ENCODE peak calls at places on chromosomes 3 and 15, in four cellular contexts. U, W, X and M are unnamed samples.

GRCh38 chr15:72217216-72217615 is 13.8 kb downstream of the PKM start:
- DNase-seq in W (no peak), X (no peak), U (no peak), M (no peak)

GRCh38 chr3:72187131-72187530 is 402.2 kb upstream of the PROK2 start:
- DNase-seq in X (no peak), U (no peak), W (no peak), M (no peak)

GRCh38 chr3:72043212-72044133 is 258.5 kb upstream of the PROK2 start:
- DNase-seq in X (no peak), W (no peak), U (peak; percentile 27), M (no peak)

GRCh38 chr3:194139085-194139976 is 3.4 kb downstream of the HES1 start:
- DNase-seq in U (peak; percentile 97), X (no peak), W (no peak), M (peak; percentile 49)

GRCh38 chr3:113264741-113265140 is 53.4 kb downstream of the BOC start:
- DNase-seq in X (no peak), W (no peak), U (no peak), M (no peak)

GRCh38 chr3:22372292-22372949 is 621.4 kb upstream of the ZNF385D start:
- DNase-seq in U (no peak), W (no peak), X (no peak), M (peak; percentile 57)

GRCh38 chr3:135368316-135368715 is 573.3 kb downstream of the EPHB1 start:
- DNase-seq in W (no peak), X (no peak), U (no peak), M (no peak)

GRCh38 chr3:190734490-190734889 is 128.0 kb downstream of the GMNC start:
- DNase-seq in X (no peak), W (no peak), U (no peak), M (no peak)

GRCh38 chr3:89098964-89099585 is 8.3 kb upstream of the EPHA3 start:
- DNase-seq in X (peak; percentile 41), W (no peak), U (peak; percentile 58), M (peak; percentile 47)

GRCh38 chr3:48467110-48467454 is 20.5 kb downstream of the ATRIP start:
- DNase-seq in X (no peak), U (no peak), W (no peak), M (no peak)

GRCh38 chr15:95812491-95812890 is 518.0 kb upstream of the NR2F2 start:
- DNase-seq in W (no peak), X (no peak), U (peak; percentile 16), M (no peak)

GRCh38 chr3:152258448-152259302 is 10.1 kb upstream of the MBNL1 start:
- DNase-seq in U (peak; percentile 98), W (peak; percentile 48), X (peak; percentile 54), M (no peak)

GRCh38 chr3:170222647-170223541 is 670 bp downstream of the PRKCI start:
- DNase-seq in W (no peak), X (peak; percentile 38), U (peak; percentile 30), M (peak; percentile 41)

GRCh38 chr3:14602804-14603644 is 48.5 kb upstream of the CCDC174 start:
- DNase-seq in W (no peak), U (no peak), X (no peak), M (peak; percentile 44)

GRCh38 chr3:47636225-47636624 is 57.6 kb upstream of the CSPG5 start:
- DNase-seq in X (peak; percentile 56), U (no peak), W (no peak), M (no peak)

GRCh38 chr3:41893977-41894376 is 67.9 kb downstream of the ULK4 start:
- DNase-seq in X (no peak), U (peak; percentile 73), W (no peak), M (no peak)

GRCh38 chr3:168249539-168250414 is 154.1 kb upstream of the GOLIM4 start:
- DNase-seq in W (no peak), U (peak; percentile 63), X (peak; percentile 77), M (peak; percentile 82)

GRCh38 chr3:124964432-124964831 is 29.9 kb upstream of the MUC13 start:
- DNase-seq in W (no peak), X (no peak), U (no peak), M (no peak)

GRCh38 chr15:67148196-67148701 is 82.8 kb downstream of the SMAD3 start:
- DNase-seq in U (peak; percentile 91), X (peak; percentile 56), W (no peak), M (no peak)

GRCh38 chr3:52299815-52300611 is 12.4 kb downstream of the GLYCTK start:
- DNase-seq in X (peak; percentile 40), U (peak; percentile 48), W (no peak), M (no peak)

GRCh38 chr15:41494922-41495735 is 1.5 kb downstream of the ITPKA start:
- DNase-seq in W (peak; percentile 47), U (no peak), X (no peak), M (peak; percentile 44)

GRCh38 chr3:45095916-45096526 is 50.2 kb downstream of the CDCP1 start:
- DNase-seq in U (peak; percentile 75), W (no peak), X (no peak), M (no peak)

GRCh38 chr3:99921986-99922385 is 104.3 kb downstream of the CMSS1 start:
- DNase-seq in U (no peak), X (no peak), W (no peak), M (no peak)

GRCh38 chr3:161175506-161175905 is 45.6 kb upstream of the NMD3 start:
- DNase-seq in W (no peak), U (no peak), X (no peak), M (no peak)

GRCh38 chr15:90201944-90202375 is 830 bp downstream of the SEMA4B start:
- DNase-seq in U (peak; percentile 51), X (no peak), W (no peak), M (no peak)

GRCh38 chr15:84836859-84837258 is 19.7 kb downstream of the ALPK3 start:
- DNase-seq in U (no peak), X (no peak), W (no peak), M (no peak)

GRCh38 chr3:148227534-148227933 is 470.2 kb upstream of the AGTR1 start:
- DNase-seq in W (no peak), X (no peak), U (peak; percentile 50), M (no peak)

GRCh38 chr3:156304406-156304805 is 184.0 kb downstream of the KCNAB1 start:
- DNase-seq in U (no peak), X (no peak), W (no peak), M (no peak)

GRCh38 chr3:71724584-71725278 is 471 bp downstream of the EIF4E3 start:
- DNase-seq in U (peak; percentile 5), X (peak; percentile 44), W (peak; percentile 49), M (peak; percentile 43)

GRCh38 chr15:73326157-73326556 is 42.6 kb downstream of the HCN4 start:
- DNase-seq in X (no peak), U (no peak), W (no peak), M (no peak)

GRCh38 chr15:66043264-66043663 is 174.0 kb downstream of the RAB11A start:
- DNase-seq in U (no peak), W (no peak), X (no peak), M (no peak)

GRCh38 chr15:91593081-91593480 is 260.4 kb upstream of the SLCO3A1 start:
- DNase-seq in U (peak; percentile 38), W (no peak), X (no peak), M (no peak)

GRCh38 chr3:47365213-47366153 is 15.3 kb upstream of the PTPN23 start:
- DNase-seq in W (no peak), X (no peak), U (no peak), M (no peak)

GRCh38 chr3:167151671-167152070 is 228.4 kb downstream of the ZBBX start:
- DNase-seq in X (no peak), U (no peak), W (no peak), M (no peak)

GRCh38 chr15:101479342-101479845 is 10.1 kb downstream of the PCSK6 start:
- DNase-seq in U (no peak), X (no peak), W (no peak), M (no peak)

GRCh38 chr3:17798000-17798399 is 55.6 kb upstream of the TBC1D5 start:
- DNase-seq in U (no peak), W (no peak), X (no peak), M (no peak)

GRCh38 chr15:55434989-55435825 is 26.9 kb downstream of the PIERCE2 start:
- DNase-seq in X (no peak), W (no peak), U (peak; percentile 73), M (no peak)

DNA sequence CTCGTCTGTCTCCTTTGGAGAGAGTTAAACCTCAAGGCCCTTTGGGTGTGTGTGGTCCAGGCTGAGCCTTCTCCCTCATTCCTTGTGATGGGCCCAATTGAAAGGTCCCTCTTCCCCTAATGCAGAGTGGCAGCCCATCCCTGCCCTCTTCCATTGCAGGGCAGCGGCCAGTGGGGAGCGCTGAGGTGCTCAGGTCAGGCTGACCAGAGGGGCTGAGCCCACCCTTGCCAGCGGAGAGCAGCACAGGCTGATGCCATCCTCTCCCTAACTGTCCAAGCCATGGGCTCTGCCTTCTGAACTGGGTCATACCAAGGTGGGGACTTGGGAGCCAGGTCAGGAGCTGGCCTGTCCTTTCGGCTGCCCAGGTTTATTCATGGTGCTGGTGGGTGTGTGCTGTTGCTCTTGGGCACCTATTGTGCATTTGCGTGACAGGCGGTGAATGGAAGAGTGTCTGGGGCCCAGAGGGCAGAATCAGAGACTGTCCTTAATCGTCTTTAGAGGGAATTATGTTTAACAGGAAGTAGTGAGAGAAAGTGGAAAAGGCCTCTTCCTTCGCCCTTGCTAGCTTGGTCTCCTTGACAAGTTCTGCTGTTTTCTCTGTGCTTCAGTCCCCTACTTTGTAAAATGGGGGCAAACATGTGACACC is 96.9 kb downstream of the VGLL4 start:
- DNase-seq in X (no peak), U (no peak), W (no peak), M (no peak)
- TF ChIP-seq CTCF in X (no peak), U (no peak), W (no peak), M (no peak)

GRCh38 chr15:81133782-81134461 is at the start of gene CFAP161:
- DNase-seq in X (peak; percentile 60), W (no peak), U (peak; percentile 61), M (peak; percentile 68)
- TF ChIP-seq CTCF in X (no peak), W (no peak), U (no peak), M (no peak)

GRCh38 chr3:185455860-185456259 is 43.0 kb downstream of the TMEM41A start:
- DNase-seq in U (no peak), X (no peak), W (no peak), M (no peak)
- TF ChIP-seq CTCF in U (no peak), X (no peak), W (no peak), M (no peak)

GRCh38 chr3:122230174-122230573 is 46.7 kb downstream of the CASR start:
- DNase-seq in W (no peak), X (no peak), U (no peak), M (no peak)
- TF ChIP-seq CTCF in W (no peak), X (no peak), U (no peak), M (no peak)

GRCh38 chr15:83446904-83447708 is at the start of gene SH3GL3:
- DNase-seq in X (peak; percentile 84), U (peak; percentile 74), W (peak; percentile 38), M (peak; percentile 85)
- TF ChIP-seq CTCF in X (no peak), U (peak; percentile 46), W (no peak), M (peak; percentile 14)

GRCh38 chr3:183541235-183541655 is 14.3 kb downstream of the KLHL6 start:
- DNase-seq in W (no peak), U (no peak), X (no peak), M (no peak)
- TF ChIP-seq CTCF in W (no peak), U (no peak), X (no peak), M (no peak)